ENCODE peak calls at places on chromosomes 16 and 17, in nine cellular contexts. Q is transverse colon, K is A549, H is tibial nerve, T is AG04450, O is mammary epithelial cell, S is RWPE1, V is cardiac muscle cell, R is foreskin keratinocyte. L is an unnamed sample.

GRCh38 chr16:85309656-85310587 is 197.7 kb upstream of the CIBAR2 start:
- DNase-seq in Q (peak; percentile 48), K (no peak), H (peak; percentile 65), T (no peak), O (no peak), S (no peak), V (no peak), R (no peak), L (peak; percentile 88)

GRCh38 chr16:20866161-20866772 is 33.9 kb downstream of the DCUN1D3 start:
- DNase-seq in Q (peak; percentile 17), K (peak; percentile 76), H (no peak), T (no peak), O (peak; percentile 88), S (peak; percentile 88), V (peak; percentile 32), R (peak; percentile 70), L (no peak)

GRCh38 chr16:7268182-7268581 is 64.5 kb upstream of the RBFOX1 start:
- DNase-seq in Q (no peak), K (peak; percentile 3), H (peak; percentile 37), T (no peak), O (peak; percentile 4), S (no peak), V (peak; percentile 68), R (no peak), L (peak; percentile 30)

GRCh38 chr16:55012793-55013192 is 82.1 kb downstream of the IRX5 start:
- DNase-seq in Q (no peak), K (no peak), H (no peak), T (no peak), O (no peak), S (no peak), V (no peak), R (no peak), L (no peak)

GRCh38 chr17:75406222-75406615 is 741 bp upstream of the GRB2 start:
- DNase-seq in Q (no peak), K (no peak), H (no peak), T (no peak), O (no peak), S (no peak), V (no peak), R (no peak), L (peak; percentile 32)

GRCh38 chr16:57239089-57239488 is 6.0 kb upstream of the ARL2BP start:
- DNase-seq in Q (no peak), K (no peak), H (no peak), T (no peak), O (no peak), S (no peak), V (no peak), R (no peak), L (no peak)

GRCh38 chr17:45248132-45248936 is 13.6 kb downstream of the SPATA32 start:
- DNase-seq in Q (peak; percentile 83), K (peak; percentile 81), H (no peak), T (no peak), O (peak; percentile 65), S (peak; percentile 84), V (no peak), R (peak; percentile 30), L (no peak)

GRCh38 chr16:82657239-82657638 is 30.5 kb downstream of the CDH13 start:
- DNase-seq in Q (no peak), K (no peak), H (no peak), T (no peak), O (peak; percentile 30), S (no peak), V (no peak), R (no peak), L (no peak)

GRCh38 chr17:59826741-59827453 is 65.8 kb downstream of the TUBD1 start:
- DNase-seq in Q (no peak), K (no peak), H (no peak), T (no peak), O (no peak), S (no peak), V (no peak), R (no peak), L (no peak)

GRCh38 chr16:68936729-68937631 is 93.6 kb downstream of the TANGO6 start:
- DNase-seq in Q (no peak), K (no peak), H (no peak), T (no peak), O (peak; percentile 98), S (peak; percentile 90), V (no peak), R (peak; percentile 98), L (no peak)

GRCh38 chr16:88103581-88104188 is 152.5 kb downstream of the BANP start:
- DNase-seq in Q (no peak), K (no peak), H (no peak), T (no peak), O (no peak), S (no peak), V (no peak), R (no peak), L (no peak)

GRCh38 chr16:19330801-19331484 is 45.4 kb downstream of the CLEC19A start:
- DNase-seq in Q (no peak), K (peak; percentile 41), H (no peak), T (no peak), O (peak; percentile 57), S (peak; percentile 55), V (no peak), R (no peak), L (no peak)

GRCh38 chr17:13114601-13115024 is 96.8 kb upstream of the ELAC2 start:
- DNase-seq in Q (no peak), K (peak; percentile 63), H (peak; percentile 8), T (peak; percentile 24), O (peak; percentile 6), S (peak; percentile 56), V (peak; percentile 76), R (no peak), L (no peak)

GRCh38 chr17:4833941-4834501 is 881 bp downstream of the MINK1 start:
- DNase-seq in Q (peak; percentile 47), K (no peak), H (peak; percentile 14), T (peak; percentile 52), O (peak; percentile 24), S (no peak), V (peak; percentile 58), R (no peak), L (no peak)

GRCh38 chr16:68643227-68643626 is 1.9 kb upstream of the CDH3 start:
- DNase-seq in Q (no peak), K (no peak), H (no peak), T (no peak), O (no peak), S (no peak), V (no peak), R (no peak), L (no peak)

GRCh38 chr16:29994613-29995329 is 646 bp downstream of the HIRIP3 start:
- DNase-seq in Q (peak; percentile 86), K (no peak), H (peak; percentile 39), T (no peak), O (peak; percentile 87), S (peak; percentile 90), V (no peak), R (peak; percentile 78), L (peak; percentile 64)

GRCh38 chr17:9645858-9646555 is 690 bp downstream of the USP43 start:
- DNase-seq in Q (peak; percentile 76), K (peak; percentile 56), H (no peak), T (no peak), O (peak; percentile 76), S (peak; percentile 50), V (peak; percentile 71), R (no peak), L (peak; percentile 25)
- TF ChIP-seq CTCF in Q (peak; percentile 16), K (peak; percentile 55), H (no peak), T (no peak), O (peak; percentile 49), S (peak; percentile 37), V (no peak), R (peak; percentile 45), L (no peak)

DNA sequence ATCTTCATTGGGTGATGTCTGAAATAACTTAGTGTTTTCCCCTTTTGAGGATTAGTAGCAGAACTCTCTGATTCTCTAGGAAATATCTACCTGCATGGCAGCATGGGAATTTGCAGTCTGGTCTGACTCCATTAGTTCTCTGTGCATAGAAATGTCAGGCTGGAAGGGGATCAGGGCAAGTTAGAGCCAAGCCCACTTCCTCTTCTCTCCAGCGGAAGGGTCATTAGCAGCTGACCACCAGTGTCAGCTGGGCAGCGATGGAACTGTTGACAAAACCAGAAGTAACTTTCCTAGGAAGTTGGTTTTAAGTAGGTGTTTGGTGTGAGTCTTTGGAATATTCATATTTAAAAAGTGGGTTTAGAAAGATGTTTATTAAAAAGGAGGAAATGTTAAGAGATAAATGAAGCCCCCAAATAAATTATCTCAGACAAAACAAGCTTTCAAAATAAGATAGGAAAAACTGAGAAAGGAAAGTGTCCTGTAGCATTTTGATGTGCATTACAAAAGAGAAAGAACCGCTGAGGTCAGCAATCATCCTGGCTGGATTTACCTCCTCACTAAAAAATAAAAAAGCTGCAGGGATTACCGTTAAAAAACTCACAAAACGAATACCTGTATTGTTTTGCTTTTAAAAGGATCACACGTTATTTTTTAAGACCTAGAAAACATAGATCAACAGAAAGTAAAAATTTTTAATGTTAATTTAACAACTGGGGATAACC is 32.4 kb upstream of the MMD start:
- DNase-seq in Q (no peak), K (no peak), H (no peak), T (no peak), O (no peak), S (no peak), V (no peak), R (no peak), L (no peak)
- H3K27ac ChIP-seq in Q (peak overlapping the region; percentile 75), K (peak overlapping the region; percentile 83), H (no peak overlapping the region), T (no peak overlapping the region), O (no peak overlapping the region), S (no peak overlapping the region), V (no peak overlapping the region), R (no peak overlapping the region), L (no peak overlapping the region)

DNA sequence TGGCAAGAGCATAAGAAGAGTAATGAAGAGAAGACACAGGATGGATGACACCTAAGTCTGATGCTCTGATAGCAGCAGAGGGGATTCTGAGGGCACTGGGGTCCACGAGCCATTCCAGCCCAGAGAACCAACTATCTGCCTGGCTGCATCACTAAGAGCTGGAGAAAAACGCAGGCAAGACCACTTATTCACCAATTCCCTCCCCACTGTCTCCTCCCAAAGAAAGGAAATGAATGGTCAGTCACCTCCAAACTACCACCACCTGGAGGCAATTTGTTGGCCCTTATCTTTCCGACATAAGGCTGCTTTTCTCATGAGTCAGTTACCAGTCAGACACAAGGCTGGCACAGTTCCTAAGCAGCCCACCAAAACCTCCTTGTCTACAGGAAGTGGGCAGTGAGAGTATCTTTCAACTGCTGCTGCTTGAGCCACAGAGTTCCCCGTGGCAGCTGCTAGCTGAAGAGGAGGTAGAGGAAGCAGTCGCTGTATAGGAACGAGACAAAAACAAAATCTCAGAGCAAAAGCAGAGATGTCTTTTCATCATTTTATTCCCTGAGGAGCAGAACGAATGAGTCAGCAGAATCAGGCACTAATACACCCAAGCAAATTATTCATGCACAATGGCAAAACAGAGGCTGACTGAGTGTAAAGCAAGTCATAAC is 111.1 kb downstream of the SMG6 start:
- DNase-seq in Q (peak; percentile 19), K (peak; percentile 54), H (no peak), T (peak; percentile 93), O (peak; percentile 96), S (peak; percentile 68), V (no peak), R (peak; percentile 95), L (no peak)
- TF ChIP-seq CTCF in Q (no peak), K (no peak), H (no peak), T (no peak), O (peak; percentile 14), S (no peak), V (no peak), R (peak; percentile 33), L (no peak)

DNA sequence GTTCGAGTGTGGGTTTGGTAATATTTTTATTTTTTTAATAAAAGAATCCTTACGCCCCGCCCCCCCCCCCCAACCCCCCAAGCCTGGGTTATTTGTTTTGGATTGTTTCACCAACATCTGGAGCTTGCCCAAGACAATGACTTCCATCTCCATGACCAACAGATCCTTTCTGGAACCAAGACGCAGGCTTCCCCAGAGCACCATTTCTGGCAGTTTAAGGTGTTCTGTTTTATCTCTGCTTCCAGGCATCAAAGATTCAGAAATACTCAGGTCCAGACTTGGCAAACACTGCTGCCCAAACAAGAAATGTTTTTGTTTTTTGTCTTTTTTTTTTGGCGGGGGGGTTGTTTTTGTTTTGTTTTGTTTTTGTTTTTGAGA is 56.1 kb downstream of the PLXDC1 start:
- DNase-seq in Q (no peak), K (no peak), H (peak; percentile 50), T (no peak), O (no peak), S (no peak), V (no peak), R (no peak), L (no peak)
- H3K27ac ChIP-seq in Q (peak overlapping the region; percentile 72), K (no peak overlapping the region), H (peak overlapping the region; percentile 60), T (no peak overlapping the region), O (no peak overlapping the region), S (no peak overlapping the region), V (no peak overlapping the region), R (no peak overlapping the region), L (no peak overlapping the region)